ENCODE peak calls at places on chromosome 14, in six cellular contexts. Q is CD8-positive, alpha-beta T cell; O is CD4-positive, CD25-positive, alpha-beta regulatory T cell; G is hepatocyte; A is IMR-90; Y is left ventricle myocardium inferior. M is an unnamed sample.
A peak's percentile ranks its signal among the peaks of the same experiment; 100 is the strongest.

GRCh38 chr14:23605931-23606585 is 27.5 kb upstream of the JPH4 start:
- DNase-seq in Y (no peak), A (peak; percentile 12), G (no peak), O (no peak), Q (no peak), M (no peak)

GRCh38 chr14:50363734-50364113 is 33.0 kb downstream of the CDKL1 start:
- DNase-seq in O (peak; percentile 67), A (peak; percentile 18), Y (no peak), Q (peak; percentile 48), G (no peak), M (peak; percentile 25)

GRCh38 chr14:35390577-35391387 is 13.8 kb downstream of the NFKBIA start:
- DNase-seq in Q (no peak), O (no peak), G (no peak), A (no peak), Y (peak; percentile 15), M (no peak)

GRCh38 chr14:23556700-23557440 is 799 bp downstream of the THTPA start:
- DNase-seq in O (no peak), Q (no peak), A (no peak), G (no peak), Y (no peak), M (no peak)

GRCh38 chr14:55814064-55814463 is 234.1 kb downstream of the KTN1 start:
- DNase-seq in O (no peak), A (peak; percentile 60), G (no peak), Y (no peak), Q (no peak), M (no peak)

GRCh38 chr14:96086032-96086431 is 46.9 kb downstream of the C14orf132 start:
- DNase-seq in A (peak; percentile 86), Y (no peak), Q (no peak), O (no peak), G (peak; percentile 53), M (no peak)

GRCh38 chr14:56211124-56211523 is 92.9 kb downstream of the PELI2 start:
- DNase-seq in G (no peak), Y (no peak), Q (no peak), A (no peak), O (no peak), M (no peak)

GRCh38 chr14:55384536-55384935 is 27.1 kb downstream of the ATG14 start:
- DNase-seq in A (no peak), Q (no peak), Y (no peak), G (no peak), O (no peak), M (no peak)

GRCh38 chr14:81245771-81246170 is 25.0 kb upstream of the GTF2A1 start:
- DNase-seq in A (no peak), O (no peak), G (no peak), Y (no peak), Q (no peak), M (no peak)

GRCh38 chr14:103730490-103731035 is 15.0 kb downstream of the ZFYVE21 start:
- DNase-seq in G (no peak), A (no peak), Y (peak; percentile 71), Q (no peak), O (no peak), M (peak; percentile 70)

GRCh38 chr14:74203546-74203945 is 35.7 kb upstream of the VSX2 start:
- DNase-seq in Y (no peak), O (no peak), G (no peak), A (no peak), Q (no peak), M (no peak)

GRCh38 chr14:77760381-77761204 is at the start of gene SNW1:
- DNase-seq in A (peak; percentile 95), G (peak; percentile 97), Q (peak; percentile 91), Y (peak; percentile 91), O (peak; percentile 92), M (peak; percentile 94)

GRCh38 chr14:93219103-93219726 is 12.2 kb downstream of the UBR7 start:
- DNase-seq in Q (peak; percentile 50), O (peak; percentile 58), A (peak; percentile 65), G (peak; percentile 81), Y (no peak), M (no peak)

GRCh38 chr14:57274551-57274950 is 5.8 kb downstream of the AP5M1 start:
- DNase-seq in Y (no peak), G (no peak), A (peak; percentile 22), O (no peak), Q (no peak), M (no peak)

GRCh38 chr14:26008290-26008689 is 589.5 kb downstream of the NOVA1 start:
- DNase-seq in Q (no peak), O (no peak), A (no peak), Y (no peak), G (peak; percentile 8), M (no peak)

GRCh38 chr14:20855652-20856291 is 35.4 kb upstream of the RNASE3 start:
- DNase-seq in A (peak; percentile 59), Q (peak; percentile 20), O (peak; percentile 27), G (peak; percentile 89), Y (peak; percentile 19), M (peak; percentile 36)

GRCh38 chr14:59125156-59125555 is 63.3 kb upstream of the DAAM1 start:
- DNase-seq in O (no peak), Y (no peak), G (no peak), A (no peak), Q (no peak), M (no peak)

GRCh38 chr14:100147691-100148464 is 11.6 kb downstream of the DEGS2 start:
- DNase-seq in A (no peak), Y (no peak), O (no peak), G (no peak), Q (no peak), M (no peak)
- H3K4me1 ChIP-seq in A (no peaks in the 10 kb centered on the region), Y (peaks cover 25% of the 10 kb centered on the region), O (peaks cover 13% of the 10 kb centered on the region), G (peaks cover 28% of the 10 kb centered on the region), Q (peaks cover 24% of the 10 kb centered on the region), M (no peaks in the 10 kb centered on the region)

GRCh38 chr14:104969741-104970230 is 8.4 kb downstream of the AHNAK2 start:
- DNase-seq in O (no peak), Y (no peak), Q (no peak), A (no peak), G (no peak), M (no peak)

GRCh38 chr14:104972301-104973211 is 5.6 kb downstream of the AHNAK2 start:
- DNase-seq in Y (peak; percentile 17), G (peak; percentile 85), A (no peak), Q (no peak), O (no peak), M (peak; percentile 61)

GRCh38 chr14:104968541-104969401 is 9.4 kb downstream of the AHNAK2 start:
- DNase-seq in G (peak; percentile 67), Q (no peak), O (no peak), Y (no peak), A (no peak), M (no peak)

GRCh38 chr14:104971447-104972240 is 6.5 kb downstream of the AHNAK2 start:
- DNase-seq in Q (no peak), Y (peak; percentile 8), O (no peak), G (no peak), A (no peak), M (no peak)

GRCh38 chr14:104970231-104971068 is 7.7 kb downstream of the AHNAK2 start:
- DNase-seq in O (no peak), Y (peak; percentile 64), G (peak; percentile 66), A (peak; percentile 81), Q (no peak), M (peak; percentile 43)
- H3K4me1 ChIP-seq in O (no peaks in the 10 kb centered on the region), Y (peaks cover 75% of the 10 kb centered on the region), G (peaks cover 58% of the 10 kb centered on the region), A (peaks cover 42% of the 10 kb centered on the region), Q (no peaks in the 10 kb centered on the region), M (peaks cover 8% of the 10 kb centered on the region)

DNA sequence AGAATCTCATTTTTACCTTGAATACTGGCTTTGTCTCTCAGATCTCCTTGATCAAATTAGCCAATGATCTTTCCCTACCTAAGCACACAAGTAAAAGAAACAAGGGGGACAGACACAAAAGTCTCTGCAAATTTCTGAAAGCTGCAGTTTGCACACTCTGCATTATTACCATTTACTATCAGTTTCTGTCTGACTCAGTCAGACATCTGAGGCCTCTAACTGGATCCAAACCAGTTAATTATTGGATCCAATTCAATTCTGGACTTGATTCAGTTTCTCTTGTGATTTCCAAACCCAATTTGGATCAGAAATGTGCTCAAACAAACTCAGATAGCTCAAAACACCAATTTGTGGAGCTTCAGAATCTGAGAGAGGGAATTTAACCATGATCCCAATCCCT is 16.6 kb downstream of the SSTR1 start:
- DNase-seq in G (no peak), Y (no peak), O (no peak), Q (no peak), A (no peak), M (no peak)
- H3K4me1 ChIP-seq in G (no peaks in the 10 kb centered on the region), Y (no peaks in the 10 kb centered on the region), O (no peaks in the 10 kb centered on the region), Q (no peaks in the 10 kb centered on the region), A (no peaks in the 10 kb centered on the region), M (no peaks in the 10 kb centered on the region)

DNA sequence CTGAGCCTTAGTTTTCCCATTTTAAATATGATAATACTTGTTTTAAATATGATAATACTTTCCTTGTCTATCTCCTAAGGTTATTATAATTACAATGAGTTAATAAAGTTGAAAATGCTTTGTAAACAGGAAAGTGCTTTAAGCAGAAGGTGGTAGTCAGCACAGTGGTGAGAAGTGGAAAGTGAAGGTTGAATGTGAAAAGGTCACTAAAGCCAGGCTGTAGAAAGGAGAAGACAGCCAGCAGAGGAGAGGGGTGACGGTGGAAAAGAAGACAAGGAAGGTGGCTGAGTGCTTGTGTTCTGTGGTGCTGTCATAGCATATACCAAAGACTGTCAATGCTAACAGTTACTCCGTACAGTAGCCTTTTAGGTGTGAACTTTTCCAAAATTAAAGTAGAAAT is 117.8 kb downstream of the ESR2 start:
- DNase-seq in A (no peak), Q (no peak), G (no peak), O (no peak), Y (no peak), M (no peak)
- H3K4me1 ChIP-seq in A (peaks cover 2% of the 10 kb centered on the region), Q (no peaks in the 10 kb centered on the region), G (no peaks in the 10 kb centered on the region), O (no peaks in the 10 kb centered on the region), Y (no peaks in the 10 kb centered on the region), M (no peaks in the 10 kb centered on the region)